ENCODE peak calls at places on chromosome 5, in five cellular contexts. N is heart left ventricle, P is esophagus squamous epithelium, E is right lobe of liver, J is GM23338. B is an unnamed sample.
A peak's percentile ranks its signal among the peaks of the same experiment; 100 is the strongest.

GRCh38 chr5:149938272-149938671 is 6.3 kb downstream of the PDE6A start:
- DNase-seq in E (peak; percentile 57), N (peak; percentile 44), P (no peak), J (no peak), B (peak; percentile 85)

GRCh38 chr5:169871816-169872215 is 108.5 kb downstream of the INSYN2B start:
- DNase-seq in J (no peak), E (no peak), N (no peak), P (no peak), B (no peak)

GRCh38 chr5:16671208-16671607 is 54.4 kb upstream of the RETREG1 start:
- DNase-seq in N (no peak), E (no peak), J (no peak), P (no peak), B (no peak)

GRCh38 chr5:53001541-53001940 is 12.4 kb downstream of the ITGA2 start:
- DNase-seq in J (no peak), N (no peak), E (no peak), P (no peak), B (no peak)

GRCh38 chr5:25181249-25181648 is 536.5 kb upstream of the CDH10 start:
- DNase-seq in P (no peak), J (no peak), N (no peak), E (no peak), B (no peak)

GRCh38 chr5:10689391-10690081 is 71.5 kb downstream of the DAP start:
- DNase-seq in E (no peak), N (no peak), J (peak; percentile 86), P (no peak), B (no peak)

GRCh38 chr5:87151547-87151946 is 116.1 kb upstream of the RASA1 start:
- DNase-seq in N (no peak), E (no peak), P (no peak), J (no peak), B (no peak)

GRCh38 chr5:136001531-136001930 is 27.3 kb upstream of the TGFBI start:
- DNase-seq in J (no peak), P (no peak), E (no peak), N (no peak), B (no peak)

GRCh38 chr5:5320062-5320805 is 102.2 kb upstream of the ICE1 start:
- DNase-seq in P (no peak), N (no peak), J (no peak), E (no peak), B (no peak)

GRCh38 chr5:1017056-1017455 is 8.5 kb downstream of the NKD2 start:
- DNase-seq in E (no peak), J (no peak), P (no peak), N (no peak), B (peak; percentile 57)

GRCh38 chr5:77463905-77464304 is 28.2 kb downstream of the WDR41 start:
- DNase-seq in E (no peak), N (no peak), P (no peak), J (no peak), B (no peak)

GRCh38 chr5:64019746-64020145 is 57.5 kb upstream of the HTR1A start:
- DNase-seq in P (no peak), E (no peak), J (no peak), N (no peak), B (no peak)

GRCh38 chr5:180314106-180314505 is 22.2 kb upstream of the MAPK9 start:
- DNase-seq in P (no peak), E (no peak), N (no peak), J (peak; percentile 82), B (no peak)

GRCh38 chr5:6634327-6634713 is 1.1 kb downstream of the SRD5A1 start:
- DNase-seq in J (peak; percentile 34), P (no peak), E (no peak), N (no peak), B (no peak)

GRCh38 chr5:173486826-173487225 is 129.6 kb downstream of the BOD1 start:
- DNase-seq in P (no peak), J (no peak), E (no peak), N (no peak), B (no peak)

GRCh38 chr5:158780656-158781237 is 319.0 kb downstream of the EBF1 start:
- DNase-seq in N (no peak), E (no peak), P (no peak), J (no peak), B (no peak)

GRCh38 chr5:112642885-112643284 is 94.8 kb upstream of the APC start:
- DNase-seq in E (no peak), J (no peak), N (no peak), P (no peak), B (no peak)

GRCh38 chr5:54226215-54226614 is 84.2 kb downstream of the ARL15 start:
- DNase-seq in E (no peak), J (no peak), P (no peak), N (no peak), B (no peak)

GRCh38 chr5:41334221-41334620 is 120.9 kb upstream of the C6 start:
- DNase-seq in P (no peak), J (no peak), E (no peak), N (no peak), B (no peak)

GRCh38 chr5:77635617-77636422 is 2.7 kb downstream of the OTP start:
- DNase-seq in N (no peak), E (no peak), P (no peak), J (peak; percentile 72), B (no peak)

GRCh38 chr5:67244345-67244793 is 47.8 kb upstream of the CD180 start:
- DNase-seq in P (no peak), E (peak; percentile 73), J (no peak), N (peak; percentile 25), B (no peak)

GRCh38 chr5:72598461-72599433 is 91.5 kb upstream of the ZNF366 start:
- DNase-seq in P (no peak), J (no peak), E (no peak), N (no peak), B (no peak)

GRCh38 chr5:103562084-103562452 is 521 bp downstream of the NUDT12 start:
- DNase-seq in E (no peak), P (no peak), J (peak; percentile 16), N (no peak), B (no peak)

GRCh38 chr5:107933326-107933725 is 262.6 kb upstream of the EFNA5 start:
- DNase-seq in J (peak; percentile 72), P (no peak), N (no peak), E (no peak), B (no peak)

GRCh38 chr5:107874810-107875209 is 204.1 kb upstream of the EFNA5 start:
- DNase-seq in N (no peak), P (no peak), J (no peak), E (no peak), B (no peak)

GRCh38 chr5:74500037-74500917 is 140.3 kb downstream of the ENC1 start:
- DNase-seq in J (peak; percentile 32), N (no peak), E (peak; percentile 50), P (no peak), B (no peak)

GRCh38 chr5:4627887-4628286 is 512.2 kb upstream of the ADAMTS16 start:
- DNase-seq in N (no peak), E (no peak), J (no peak), P (no peak), B (no peak)

GRCh38 chr5:142677212-142677611 is 8.7 kb downstream of the FGF1 start:
- DNase-seq in E (no peak), N (no peak), J (no peak), P (no peak), B (no peak)

GRCh38 chr5:65198777-65199120 is 283.0 kb downstream of the ADAMTS6 start:
- DNase-seq in N (no peak), J (no peak), P (no peak), E (no peak), B (no peak)

GRCh38 chr5:127564002-127564769 is 46.7 kb downstream of the PRRC1 start:
- DNase-seq in P (no peak), E (no peak), N (peak; percentile 35), J (peak; percentile 88), B (no peak)

GRCh38 chr5:102771435-102771834 is 16.3 kb downstream of the PAM start:
- DNase-seq in E (no peak), P (no peak), J (no peak), N (no peak), B (no peak)

GRCh38 chr5:180259260-180259611 is 32.6 kb downstream of the MAPK9 start:
- DNase-seq in J (peak; percentile 6), E (no peak), P (no peak), N (no peak), B (no peak)

GRCh38 chr5:76818844-76819831 is at the start of gene F2RL1:
- DNase-seq in E (peak; percentile 89), J (peak; percentile 98), P (no peak), N (peak; percentile 44), B (peak; percentile 82)

GRCh38 chr5:126360467-126360866 is 62.7 kb upstream of the GRAMD2B start:
- DNase-seq in N (no peak), E (no peak), P (no peak), J (no peak), B (no peak)

GRCh38 chr5:112549605-112550161 is 130.6 kb upstream of the EPB41L4A start:
- DNase-seq in P (no peak), E (no peak), J (no peak), N (no peak), B (no peak)

DNA sequence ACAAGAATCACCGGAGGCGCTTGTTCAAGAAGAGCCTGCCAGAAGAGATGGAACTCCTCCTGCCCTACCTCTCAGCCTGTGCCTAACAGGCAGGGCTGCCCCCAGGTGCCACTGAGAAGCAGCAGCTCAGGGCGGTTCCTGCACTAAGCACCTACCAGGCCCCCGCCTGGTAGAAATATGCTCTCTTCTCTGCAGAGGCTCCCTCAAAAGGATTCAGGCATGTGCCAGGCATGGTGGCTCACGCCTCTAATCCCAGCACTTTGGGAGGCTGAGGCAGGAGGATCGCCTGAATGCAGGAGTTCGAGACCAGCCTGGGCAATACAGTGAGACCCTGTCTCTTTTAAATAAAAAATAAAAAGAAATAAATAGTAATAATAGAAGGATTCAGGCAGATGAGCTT is 6.0 kb downstream of the VDAC1 start:
- DNase-seq in J (peak; percentile 16), N (no peak), P (no peak), E (no peak), B (no peak)
- H3K36me3 ChIP-seq in J (peaks cover 5% of the 10 kb centered on the region), N (peaks cover 8% of the 10 kb centered on the region), P (peaks cover 24% of the 10 kb centered on the region), E (no peaks in the 10 kb centered on the region), B (no peaks in the 10 kb centered on the region)

GRCh38 chr5:156004754-156005153 is 322.2 kb upstream of the SGCD start:
- DNase-seq in N (peak; percentile 16), E (no peak), P (no peak), J (no peak), B (no peak)
- H3K4me3 ChIP-seq in N (no peak overlapping the region), E (no peak overlapping the region), P (no peak overlapping the region), J (no peak overlapping the region), B (no peak overlapping the region)

GRCh38 chr5:177131711-177132503 is 1.7 kb upstream of the NSD1 start:
- DNase-seq in N (peak; percentile 23), E (no peak), P (no peak), J (peak; percentile 69), B (peak; percentile 58)
- H3K27ac ChIP-seq in N (peak overlapping the region; percentile 95), E (no peak overlapping the region), P (peak overlapping the region; percentile 91), J (peak overlapping the region; percentile 100), B (no peak overlapping the region)

DNA sequence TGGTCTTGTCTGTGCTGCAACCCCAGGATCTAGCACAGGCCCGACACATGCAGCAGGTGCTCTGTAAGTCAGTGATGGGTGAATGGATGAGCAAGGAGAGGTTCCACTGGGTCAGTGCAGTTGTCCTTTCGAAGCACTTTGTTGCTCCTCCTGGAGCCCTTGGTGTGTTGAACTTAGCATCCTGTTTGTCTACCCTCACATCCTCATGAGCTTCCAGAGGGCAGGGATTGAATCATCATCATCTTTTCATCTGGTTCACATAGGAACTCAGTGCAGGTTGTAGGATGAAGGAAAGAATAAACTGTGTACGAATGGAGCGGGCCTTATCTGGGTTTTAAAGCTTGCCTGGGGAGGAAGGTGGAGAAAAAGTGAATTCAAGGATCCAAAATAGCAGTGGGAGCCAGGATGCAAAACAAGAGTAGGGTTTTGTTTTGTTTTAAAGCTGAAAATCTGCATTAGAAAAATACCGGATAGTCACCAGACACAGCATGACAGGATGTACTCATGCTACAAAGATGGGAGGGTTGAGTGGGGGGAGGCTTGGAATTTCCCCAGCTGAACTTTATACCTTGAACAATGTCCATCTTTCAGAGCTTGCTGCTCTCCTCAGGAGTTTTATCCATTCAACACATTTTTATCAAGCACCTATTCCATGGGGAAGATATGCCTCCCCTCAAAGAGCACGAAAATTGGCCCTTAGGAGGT is 55.8 kb downstream of the PTTG1 start:
- DNase-seq in J (peak; percentile 41), N (no peak), P (no peak), E (no peak), B (no peak)
- H3K36me3 ChIP-seq in J (no peaks in the 10 kb centered on the region), N (no peaks in the 10 kb centered on the region), P (no peaks in the 10 kb centered on the region), E (no peaks in the 10 kb centered on the region), B (no peaks in the 10 kb centered on the region)

B was measured in aorta.